ENCODE peak calls at places on chromosomes 11 and 22, in five cellular contexts. One of them, this sample, is unnamed.

GRCh38 chr11:60717956-60718355 is 6.6 kb upstream of the MS4A18 start:
- DNase-seq in H1: no peak
- DNase-seq in body of pancreas: no peak
- DNase-seq in sigmoid colon: no peak
- DNase-seq in IMR-90: no peak
- DNase-seq in this sample: no peak

GRCh38 chr22:38927033-38927789 is 30.2 kb upstream of the APOBEC3A start:
- DNase-seq in body of pancreas: peak; percentile 89
- DNase-seq in IMR-90: peak; percentile 37
- DNase-seq in sigmoid colon: peak; percentile 89
- DNase-seq in H1: peak; percentile 86
- DNase-seq in this sample: peak; percentile 50

GRCh38 chr11:103947566-103947919 is 88.9 kb upstream of the DDI1 start:
- DNase-seq in H1: no peak
- DNase-seq in body of pancreas: no peak
- DNase-seq in sigmoid colon: no peak
- DNase-seq in IMR-90: peak; percentile 58
- DNase-seq in this sample: no peak

GRCh38 chr11:70739811-70740474 is 341.6 kb downstream of the CTTN start:
- DNase-seq in H1: no peak
- DNase-seq in sigmoid colon: no peak
- DNase-seq in body of pancreas: peak; percentile 5
- DNase-seq in IMR-90: no peak
- DNase-seq in this sample: no peak

GRCh38 chr11:2209370-2209801 is 37.8 kb upstream of the TH start:
- DNase-seq in IMR-90: no peak
- DNase-seq in body of pancreas: peak; percentile 9
- DNase-seq in H1: peak; percentile 41
- DNase-seq in sigmoid colon: peak; percentile 54
- DNase-seq in this sample: no peak

GRCh38 chr22:39179401-39179827 is 26.9 kb upstream of the CBX7 start:
- DNase-seq in IMR-90: no peak
- DNase-seq in sigmoid colon: no peak
- DNase-seq in body of pancreas: no peak
- DNase-seq in H1: peak; percentile 55
- DNase-seq in this sample: no peak

GRCh38 chr22:22974795-22975580 is 87.4 kb downstream of the IGLL5 start:
- DNase-seq in IMR-90: no peak
- DNase-seq in H1: no peak
- DNase-seq in body of pancreas: no peak
- DNase-seq in sigmoid colon: no peak
- DNase-seq in this sample: no peak

GRCh38 chr11:2903672-2904011 is 18.1 kb upstream of the CDKN1C start:
- DNase-seq in sigmoid colon: no peak
- DNase-seq in H1: no peak
- DNase-seq in body of pancreas: no peak
- DNase-seq in IMR-90: no peak
- DNase-seq in this sample: no peak

GRCh38 chr22:46004105-46004866 is 27.3 kb upstream of the WNT7B start:
- DNase-seq in IMR-90: no peak
- DNase-seq in body of pancreas: no peak
- DNase-seq in sigmoid colon: peak; percentile 66
- DNase-seq in H1: no peak
- DNase-seq in this sample: no peak

GRCh38 chr11:76054330-76054729 is 152.0 kb downstream of the WNT11 start:
- DNase-seq in H1: no peak
- DNase-seq in IMR-90: no peak
- DNase-seq in body of pancreas: no peak
- DNase-seq in sigmoid colon: no peak
- DNase-seq in this sample: no peak

GRCh38 chr11:117300773-117301172 is 9.6 kb downstream of the BACE1-AS start:
- DNase-seq in IMR-90: no peak
- DNase-seq in H1: no peak
- DNase-seq in body of pancreas: no peak
- DNase-seq in sigmoid colon: no peak
- DNase-seq in this sample: no peak

GRCh38 chr22:25083414-25084166 is 116.1 kb upstream of the CRYBB3 start:
- DNase-seq in body of pancreas: peak; percentile 46
- DNase-seq in sigmoid colon: no peak
- DNase-seq in H1: no peak
- DNase-seq in IMR-90: no peak
- DNase-seq in this sample: no peak

GRCh38 chr11:64885367-64886286 is 7.2 kb upstream of the EHD1 start:
- DNase-seq in body of pancreas: no peak
- DNase-seq in sigmoid colon: no peak
- DNase-seq in H1: no peak
- DNase-seq in IMR-90: peak; percentile 94
- DNase-seq in this sample: no peak

GRCh38 chr22:29938285-29938693 is 55.3 kb downstream of the MTMR3 start:
- DNase-seq in H1: no peak
- DNase-seq in IMR-90: peak; percentile 8
- DNase-seq in sigmoid colon: no peak
- DNase-seq in body of pancreas: no peak
- DNase-seq in this sample: no peak
- H3K4me1 ChIP-seq in H1: no peaks in the 10 kb centered on the region
- H3K4me1 ChIP-seq in IMR-90: no peaks in the 10 kb centered on the region
- H3K4me1 ChIP-seq in sigmoid colon: no peaks in the 10 kb centered on the region
- H3K4me1 ChIP-seq in body of pancreas: peaks cover 31% of the 10 kb centered on the region
- H3K4me1 ChIP-seq in this sample: no peaks in the 10 kb centered on the region

GRCh38 chr22:48887394-48888332 is 940.0 kb downstream of the BRD1 start:
- DNase-seq in H1: no peak
- DNase-seq in IMR-90: no peak
- DNase-seq in sigmoid colon: peak; percentile 19
- DNase-seq in body of pancreas: no peak
- DNase-seq in this sample: no peak
- H3K27ac ChIP-seq in H1: no peak overlapping the region
- H3K27ac ChIP-seq in IMR-90: no peak overlapping the region
- H3K27ac ChIP-seq in sigmoid colon: no peak overlapping the region
- H3K27ac ChIP-seq in body of pancreas: no peak overlapping the region
- H3K27ac ChIP-seq in this sample: no peak overlapping the region

DNA sequence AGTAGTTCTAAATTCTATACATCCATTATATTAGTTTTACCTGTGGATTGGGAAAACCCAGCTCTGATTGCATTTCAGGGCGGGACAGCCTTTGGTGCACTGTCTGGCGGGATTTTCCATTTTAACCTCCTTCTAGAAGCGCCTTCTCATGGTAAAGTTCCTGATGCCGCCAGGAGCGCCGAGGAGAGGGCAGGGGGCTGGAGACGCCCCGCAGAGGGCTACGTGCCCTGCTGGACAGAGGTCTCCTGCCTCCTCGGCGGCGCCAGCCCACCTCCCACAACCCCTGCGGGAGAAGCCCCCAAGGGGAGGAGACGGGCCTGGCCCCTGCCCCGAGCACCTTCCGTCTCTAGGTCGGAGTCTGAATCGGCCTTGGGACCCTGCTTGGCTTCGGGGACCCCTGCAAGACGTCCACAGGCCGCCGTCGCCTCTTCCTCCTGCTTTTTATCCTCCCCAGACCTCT is 1.2 kb upstream of the P2RX6 start:
- DNase-seq in H1: no peak
- DNase-seq in IMR-90: no peak
- DNase-seq in sigmoid colon: no peak
- DNase-seq in body of pancreas: no peak
- DNase-seq in this sample: no peak
- TF ChIP-seq POLR2A in H1: no peak
- TF ChIP-seq POLR2A in IMR-90: peak; percentile 72
- TF ChIP-seq POLR2A in sigmoid colon: no peak
- TF ChIP-seq POLR2A in body of pancreas: no peak
- TF ChIP-seq POLR2A in this sample: no peak

GRCh38 chr11:114080769-114081168 is 21.3 kb downstream of the ZBTB16 start:
- DNase-seq in H1: no peak
- DNase-seq in body of pancreas: no peak
- DNase-seq in sigmoid colon: no peak
- DNase-seq in IMR-90: no peak
- DNase-seq in this sample: no peak
- H3K4me1 ChIP-seq in H1: peaks cover 11% of the 10 kb centered on the region
- H3K4me1 ChIP-seq in body of pancreas: peaks cover 100% of the 10 kb centered on the region
- H3K4me1 ChIP-seq in sigmoid colon: no peaks in the 10 kb centered on the region
- H3K4me1 ChIP-seq in IMR-90: no peaks in the 10 kb centered on the region
- H3K4me1 ChIP-seq in this sample: peaks cover 28% of the 10 kb centered on the region

GRCh38 chr11:83437939-83438338 is 151.8 kb upstream of the CCDC90B start:
- DNase-seq in IMR-90: no peak
- DNase-seq in sigmoid colon: no peak
- DNase-seq in H1: peak; percentile 11
- DNase-seq in body of pancreas: no peak
- DNase-seq in this sample: no peak
- H3K27ac ChIP-seq in IMR-90: no peak overlapping the region
- H3K27ac ChIP-seq in sigmoid colon: no peak overlapping the region
- H3K27ac ChIP-seq in H1: no peak overlapping the region
- H3K27ac ChIP-seq in body of pancreas: no peak overlapping the region
- H3K27ac ChIP-seq in this sample: no peak overlapping the region

GRCh38 chr11:13304655-13305340 is 27.2 kb downstream of the BMAL1 start:
- DNase-seq in body of pancreas: no peak
- DNase-seq in IMR-90: no peak
- DNase-seq in H1: no peak
- DNase-seq in sigmoid colon: no peak
- DNase-seq in this sample: no peak

GRCh38 chr11:13298765-13299164 is 21.2 kb downstream of the BMAL1 start:
- DNase-seq in H1: no peak
- DNase-seq in IMR-90: no peak
- DNase-seq in body of pancreas: no peak
- DNase-seq in sigmoid colon: no peak
- DNase-seq in this sample: no peak

GRCh38 chr11:13303668-13304649 is 26.4 kb downstream of the BMAL1 start:
- DNase-seq in IMR-90: no peak
- DNase-seq in H1: no peak
- DNase-seq in sigmoid colon: no peak
- DNase-seq in body of pancreas: no peak
- DNase-seq in this sample: no peak

GRCh38 chr11:13301522-13301921 is 23.9 kb downstream of the BMAL1 start:
- DNase-seq in IMR-90: no peak
- DNase-seq in H1: peak; percentile 30
- DNase-seq in body of pancreas: no peak
- DNase-seq in sigmoid colon: no peak
- DNase-seq in this sample: no peak

DNA sequence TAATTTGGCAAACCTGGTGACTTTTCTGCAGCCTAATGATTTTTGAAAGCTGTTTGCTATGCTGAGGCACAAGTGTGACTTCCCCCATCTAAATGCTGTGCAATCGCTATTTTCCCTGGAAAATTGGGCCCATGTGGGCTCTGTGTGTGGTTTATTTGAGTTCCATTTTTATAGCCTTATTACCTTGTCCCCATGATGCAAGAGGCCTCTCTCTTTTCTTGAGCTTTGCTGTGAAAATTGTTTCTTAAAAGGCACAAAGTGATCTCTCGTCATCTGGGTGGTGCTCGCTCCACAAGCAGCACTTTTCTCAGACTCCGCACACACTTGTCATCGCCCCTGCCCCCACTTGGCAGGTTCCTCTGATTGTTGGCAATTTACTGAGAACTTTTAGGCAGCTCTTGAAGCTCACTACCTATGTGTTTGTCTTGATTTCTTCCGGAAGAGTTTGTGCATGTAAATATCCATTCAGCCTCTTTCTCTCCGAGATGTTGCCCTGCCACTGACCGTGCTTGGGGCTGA is 24.9 kb downstream of the BMAL1 start:
- DNase-seq in sigmoid colon: no peak
- DNase-seq in body of pancreas: no peak
- DNase-seq in IMR-90: no peak
- DNase-seq in H1: no peak
- DNase-seq in this sample: no peak
- TF ChIP-seq POLR2A in sigmoid colon: no peak
- TF ChIP-seq POLR2A in body of pancreas: no peak
- TF ChIP-seq POLR2A in IMR-90: no peak
- TF ChIP-seq POLR2A in H1: no peak
- TF ChIP-seq POLR2A in this sample: no peak

This sample was measured in breast epithelium.